ENCODE peak calls at places on chromosomes 1 and 21, in four cellular contexts. K, U, A and W are unnamed samples.

GRCh38 chr1:89889336-89889640 is 68.5 kb downstream of the LRRC8D start:
- DNase-seq in A (no peak), U (no peak), K (no peak), W (no peak)

GRCh38 chr1:209733409-209734192 is 22.3 kb upstream of the TRAF3IP3 start:
- DNase-seq in U (no peak), K (no peak), A (no peak), W (no peak)

GRCh38 chr1:57474097-57474750 is 50.4 kb upstream of the DAB1 start:
- DNase-seq in U (no peak), K (no peak), A (no peak), W (no peak)

GRCh38 chr1:229352975-229353374 is 10.1 kb upstream of the CCSAP start:
- DNase-seq in K (no peak), U (no peak), A (no peak), W (no peak)

GRCh38 chr1:111320066-111320879 is 29.6 kb downstream of the CHIA start:
- DNase-seq in K (no peak), A (no peak), U (no peak), W (no peak)

GRCh38 chr1:199303035-199303434 is 664.2 kb downstream of the PTPRC start:
- DNase-seq in A (no peak), K (no peak), U (no peak), W (no peak)

GRCh38 chr1:174998569-174999215 is 1.1 kb upstream of the CACYBP start:
- DNase-seq in A (peak), K (peak), U (no peak), W (peak)

GRCh38 chr1:208534604-208534907 is 290.4 kb upstream of the PLXNA2 start:
- DNase-seq in A (no peak), U (no peak), K (no peak), W (no peak)

GRCh38 chr1:93419344-93419743 is 28.6 kb upstream of the FNBP1L start:
- DNase-seq in U (no peak), A (no peak), K (no peak), W (no peak)

GRCh38 chr1:93738926-93739325 is 57.3 kb upstream of the BCAR3 start:
- DNase-seq in K (no peak), U (no peak), A (no peak), W (no peak)

GRCh38 chr1:209435654-209436566 is 147.6 kb upstream of the CAMK1G start:
- DNase-seq in A (peak), K (no peak), U (no peak), W (peak)

GRCh38 chr1:213273546-213273945 is 222.5 kb downstream of the RPS6KC1 start:
- DNase-seq in A (no peak), U (no peak), K (no peak), W (no peak)

GRCh38 chr1:109229531-109230127 is 15.9 kb downstream of the SARS1 start:
- DNase-seq in A (no peak), K (no peak), U (no peak), W (no peak)

GRCh38 chr1:112272101-112272772 is 123.8 kb upstream of the CTTNBP2NL start:
- DNase-seq in U (no peak), A (no peak), K (no peak), W (no peak)

GRCh38 chr21:22791376-22791775 is 1793.2 kb downstream of the NCAM2 start:
- DNase-seq in K (no peak), A (no peak), U (no peak), W (no peak)

GRCh38 chr21:45662623-45663015 is 19.1 kb downstream of the PCBP3 start:
- DNase-seq in K (no peak), A (no peak), U (no peak), W (no peak)

GRCh38 chr1:166914111-166914510 is 38.0 kb upstream of the TADA1 start:
- DNase-seq in A (no peak), U (no peak), K (no peak), W (no peak)

GRCh38 chr1:193676996-193677569 is 490.7 kb upstream of the B3GALT2 start:
- DNase-seq in A (no peak), U (no peak), K (no peak), W (no peak)

GRCh38 chr1:30706528-30706927 is 16.9 kb downstream of the MATN1 start:
- DNase-seq in U (no peak), K (no peak), A (no peak), W (no peak)

GRCh38 chr1:25003457-25004190 is 73.5 kb upstream of the RUNX3 start:
- DNase-seq in K (no peak), U (no peak), A (no peak), W (no peak)

GRCh38 chr1:161021168-161021958 is 411 bp upstream of the F11R start:
- DNase-seq in K (peak), A (peak), U (peak), W (peak)